ENCODE peak calls at places on chromosomes 11 and 22, in four cellular contexts. O is A549, U is HepG2, T is K562. Z is an unnamed sample.

GRCh38 chr22:45781459-45781858 is 109.8 kb downstream of the ATXN10 start:
- DNase-seq in O (no peak), T (no peak), U (no peak), Z (peak; percentile 52)

GRCh38 chr11:65183201-65183891 is 1.6 kb downstream of the CAPN1 start:
- DNase-seq in T (no peak), U (no peak), O (no peak), Z (no peak)

GRCh38 chr22:23828800-23829680 is 9.8 kb downstream of the DERL3 start:
- DNase-seq in U (no peak), O (no peak), T (no peak), Z (no peak)

GRCh38 chr22:37747090-37747714 is 50.4 kb downstream of the TRIOBP start:
- DNase-seq in O (peak; percentile 55), U (no peak), T (peak; percentile 27), Z (peak; percentile 66)

GRCh38 chr11:44609028-44609782 is 43.7 kb downstream of the CD82 start:
- DNase-seq in O (no peak), U (no peak), T (no peak), Z (no peak)

GRCh38 chr11:120618399-120618798 is 106.9 kb downstream of the GRIK4 start:
- DNase-seq in O (no peak), T (no peak), U (no peak), Z (no peak)

GRCh38 chr11:72833792-72834501 is 19.7 kb downstream of the ATG16L2 start:
- DNase-seq in T (no peak), U (no peak), O (no peak), Z (no peak)

GRCh38 chr11:112453601-112454577 is 193.2 kb upstream of the PLET1 start:
- DNase-seq in O (peak; percentile 30), T (peak; percentile 78), U (peak; percentile 29), Z (peak; percentile 12)

GRCh38 chr22:39773503-39773902 is 120.1 kb downstream of the ENTHD1 start:
- DNase-seq in U (no peak), O (no peak), T (no peak), Z (no peak)

GRCh38 chr22:27267145-27267544 is 534.4 kb downstream of the MN1 start:
- DNase-seq in O (no peak), U (no peak), T (no peak), Z (no peak)

GRCh38 chr11:36953986-36954385 is 355.9 kb upstream of the RAG2 start:
- DNase-seq in T (no peak), O (no peak), U (no peak), Z (no peak)

GRCh38 chr11:57095896-57096295 is 85.9 kb upstream of the LRRC55 start:
- DNase-seq in U (no peak), T (no peak), O (no peak), Z (no peak)

GRCh38 chr11:78019808-78020207 is 3.3 kb downstream of the KCTD14 start:
- DNase-seq in U (peak; percentile 59), T (no peak), O (peak; percentile 43), Z (peak; percentile 23)

GRCh38 chr11:48013269-48013901 is 33.0 kb downstream of the PTPRJ start:
- DNase-seq in O (peak; percentile 74), U (peak; percentile 71), T (no peak), Z (peak; percentile 65)

GRCh38 chr11:131254254-131254653 is 116.2 kb upstream of the NTM start:
- DNase-seq in U (no peak), T (no peak), O (no peak), Z (no peak)

GRCh38 chr11:8691601-8692000 is 9.0 kb downstream of the RPL27A start:
- DNase-seq in T (no peak), U (no peak), O (no peak), Z (no peak)

GRCh38 chr22:19724927-19725661 is 1.8 kb downstream of the GP1BB start:
- DNase-seq in T (no peak), O (no peak), U (no peak), Z (no peak)
- TF ChIP-seq MAZ in T (no peak), O (no peak), U (no peak), Z (no peak)

GRCh38 chr11:19511413-19512183 is 201.0 kb upstream of the NAV2 start:
- DNase-seq in U (no peak), T (no peak), O (no peak), Z (no peak)
- TF ChIP-seq USF2 in U (no peak), T (no peak), O (no peak), Z (no peak)

DNA sequence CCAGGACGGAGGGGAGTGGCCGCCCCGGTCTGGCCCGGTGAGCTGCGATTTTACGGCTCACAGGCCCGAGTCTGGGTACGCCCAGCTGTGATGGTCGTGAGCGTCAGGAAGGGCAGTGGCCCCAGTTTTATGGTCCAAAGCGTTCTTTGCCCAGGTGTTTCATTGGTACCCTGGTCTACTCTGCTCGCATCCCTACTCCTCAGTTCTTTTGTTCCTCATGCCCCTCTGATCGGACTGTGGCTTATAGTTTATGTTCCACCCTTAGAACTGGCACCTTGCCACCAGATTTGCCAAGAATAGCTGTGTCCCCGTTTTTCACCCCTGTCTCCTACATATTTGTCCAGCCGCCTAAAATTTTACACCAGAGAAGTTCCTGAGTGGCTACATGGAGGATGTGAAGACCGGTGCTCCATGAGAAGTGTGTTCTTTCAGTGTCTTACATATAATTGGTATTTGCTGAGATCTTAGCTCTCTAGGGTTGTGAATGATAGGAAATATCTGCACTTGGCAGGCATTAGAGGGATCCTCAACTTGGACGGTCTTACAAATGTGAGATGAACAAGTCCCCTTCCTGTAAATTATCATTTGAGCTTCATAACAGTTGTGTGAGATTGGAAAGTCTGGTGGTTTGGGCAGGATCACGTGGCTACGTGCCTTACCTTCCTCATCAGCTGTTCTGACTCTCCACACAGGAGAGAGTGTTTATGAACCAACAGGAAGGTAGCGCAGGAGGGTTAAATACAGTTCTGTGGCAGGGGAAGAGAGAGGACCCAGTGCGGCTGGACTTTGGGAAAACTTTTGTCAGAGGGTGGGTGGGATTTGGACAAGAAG is 1.1 kb downstream of the PANX1 start:
- DNase-seq in U (no peak), T (no peak), O (no peak), Z (peak; percentile 39)
- TF ChIP-seq MAZ in U (no peak), T (no peak), O (no peak), Z (no peak)

GRCh38 chr11:33690290-33691050 is 10.2 kb downstream of the C11orf91 start:
- DNase-seq in T (no peak), O (peak; percentile 94), U (peak; percentile 46), Z (peak; percentile 99)
- TF ChIP-seq USF2 in T (no peak), O (peak; percentile 68), U (no peak), Z (peak; percentile 62)

DNA sequence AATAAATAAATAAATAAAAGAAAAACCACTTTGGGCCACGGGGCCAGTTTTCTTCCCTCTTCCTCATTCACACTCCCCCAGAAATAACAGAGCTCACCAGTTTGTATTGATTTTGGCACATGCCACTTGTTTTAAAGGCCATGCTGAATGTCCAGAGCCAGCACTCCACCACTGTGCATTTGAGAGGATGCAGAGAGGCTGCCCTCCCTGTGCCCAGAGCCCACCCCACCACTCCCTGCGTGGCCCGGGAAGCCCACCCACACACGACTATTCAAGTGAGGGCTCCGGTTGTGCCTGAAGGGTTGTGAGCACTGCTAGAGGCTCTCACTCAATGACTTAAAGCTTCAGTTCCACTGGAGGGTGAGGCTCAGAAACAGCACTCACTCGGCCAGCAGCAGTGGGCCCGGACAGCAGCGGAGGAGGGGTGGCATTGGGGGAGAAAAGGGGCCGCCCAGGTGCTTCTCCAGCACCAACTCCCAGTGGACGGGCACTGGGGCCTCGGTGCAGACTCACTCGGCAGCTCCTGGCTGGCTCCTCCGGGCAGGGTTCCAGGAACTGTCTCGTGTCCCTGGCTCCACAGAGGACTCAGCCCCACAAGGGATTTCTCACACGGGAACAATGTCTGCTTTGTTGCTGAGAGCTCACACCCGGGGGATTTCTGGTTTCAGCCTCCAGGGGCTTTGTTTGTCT is 112.7 kb downstream of the SHANK2 start:
- DNase-seq in O (no peak), U (peak; percentile 9), T (no peak), Z (peak; percentile 26)
- TF ChIP-seq MAZ in O (no peak), U (no peak), T (no peak), Z (no peak)

DNA sequence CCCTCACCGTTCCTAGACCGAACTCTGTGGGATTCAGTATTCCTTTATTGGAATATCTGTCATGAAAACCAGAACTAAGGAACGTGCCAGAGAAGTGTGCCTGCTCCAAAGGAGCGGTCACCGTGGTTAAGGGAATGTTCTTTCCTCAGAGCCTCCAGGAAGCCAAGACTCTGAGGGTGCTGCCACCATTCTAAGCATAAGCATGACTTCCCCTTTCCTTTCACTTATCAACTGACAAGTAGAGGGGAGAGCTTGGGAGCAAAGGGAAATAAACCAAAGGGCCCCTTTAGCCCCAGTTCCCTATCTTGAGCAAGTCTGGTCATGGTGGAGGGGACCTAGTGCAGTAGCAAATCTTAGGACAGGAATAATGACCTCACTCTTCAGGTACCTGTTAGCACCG is 26.8 kb downstream of the CTR9 start:
- DNase-seq in O (no peak), T (no peak), U (no peak), Z (peak; percentile 35)
- TF ChIP-seq USF2 in O (no peak), T (no peak), U (no peak), Z (no peak)

GRCh38 chr11:3913921-3914320 is 58.5 kb downstream of the STIM1 start:
- DNase-seq in T (no peak), U (peak; percentile 18), O (no peak), Z (no peak)

GRCh38 chr11:3907590-3907989 is 52.1 kb downstream of the STIM1 start:
- DNase-seq in U (no peak), O (no peak), T (no peak), Z (no peak)

GRCh38 chr11:3911908-3912505 is 56.5 kb downstream of the STIM1 start:
- DNase-seq in O (no peak), T (no peak), U (no peak), Z (no peak)

GRCh38 chr11:3906166-3906565 is 50.7 kb downstream of the STIM1 start:
- DNase-seq in U (no peak), T (no peak), O (no peak), Z (no peak)

DNA sequence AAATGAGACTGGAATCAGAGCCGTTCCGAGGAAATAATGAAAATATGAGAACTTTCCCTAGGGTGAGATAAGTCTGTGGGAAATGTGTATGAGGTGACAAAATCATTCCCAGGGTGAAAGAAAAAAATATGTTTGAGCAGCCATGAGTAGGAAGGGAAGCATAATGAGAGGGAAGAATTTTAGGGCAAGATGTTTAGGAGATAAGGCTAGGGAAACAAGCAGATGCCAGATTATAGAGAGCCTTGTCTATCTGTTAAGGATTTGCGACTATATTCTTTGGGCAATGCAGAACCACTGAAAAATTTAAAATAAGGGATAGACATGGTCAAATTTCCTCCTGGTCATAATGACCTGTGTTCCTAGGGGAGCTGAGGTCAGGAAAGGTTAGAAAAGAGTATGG is 54.4 kb downstream of the STIM1 start:
- DNase-seq in O (no peak), T (no peak), U (no peak), Z (no peak)
- TF ChIP-seq MAZ in O (no peak), T (no peak), U (no peak), Z (no peak)

DNA sequence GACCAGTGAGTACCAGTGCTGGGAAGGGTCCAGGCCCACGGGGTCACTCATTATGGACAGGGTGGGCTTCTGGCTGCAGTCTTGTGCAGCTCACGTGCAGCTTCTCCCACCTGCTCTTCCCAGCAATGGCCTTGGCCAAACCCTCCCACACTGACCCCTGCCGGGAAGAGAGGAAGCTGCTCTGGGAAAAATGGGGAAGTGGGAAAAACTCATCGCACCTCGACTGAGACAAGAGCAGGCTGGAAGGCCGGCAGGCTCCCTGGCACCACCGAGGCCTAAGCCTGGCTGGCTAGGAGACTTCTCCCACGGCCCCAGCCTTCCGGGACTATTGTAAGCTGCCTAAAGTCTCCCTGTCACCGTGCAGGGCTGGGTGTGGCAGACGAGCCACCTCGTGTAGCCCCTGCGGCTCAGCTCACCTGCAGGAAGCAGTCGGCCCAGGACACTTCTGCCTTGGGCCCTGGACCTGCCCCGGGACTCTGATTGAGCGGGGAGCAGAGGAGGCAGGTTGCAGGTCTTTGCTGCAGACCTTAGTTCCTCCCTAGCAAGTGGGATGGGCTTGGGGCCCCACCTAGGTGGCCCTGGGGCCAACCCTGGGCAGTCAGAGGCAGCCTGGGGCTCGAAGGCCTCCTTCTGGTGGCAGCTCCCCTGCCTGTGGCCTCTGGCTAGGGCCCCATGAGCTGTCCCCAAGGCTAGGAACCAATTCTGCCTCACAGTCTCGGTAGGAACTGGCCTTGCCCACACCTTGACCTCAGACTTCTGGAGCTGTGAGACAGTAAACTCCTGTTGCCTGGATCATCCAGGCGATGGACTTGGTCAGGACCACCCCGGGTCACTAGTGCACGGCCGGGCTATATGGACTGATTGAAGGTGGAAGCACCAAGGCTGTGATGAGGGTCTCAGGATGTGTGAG is 23.1 kb downstream of the MRGPRG start:
- DNase-seq in O (no peak), T (peak; percentile 43), U (peak; percentile 20), Z (peak; percentile 14)
- TF ChIP-seq USF2 in O (no peak), T (no peak), U (no peak), Z (no peak)

Z was measured in IMR-90.